ENCODE peak calls at places on chromosomes 11 and 22, in nine cellular contexts. Z, L, T, U, M, X, D, I and A are unnamed samples.

GRCh38 chr11:64564947-64565889 is 25.8 kb upstream of the SLC22A12 start:
- DNase-seq in Z (no peak), L (peak; percentile 59), T (no peak), U (no peak), M (no peak), X (no peak), D (no peak), I (no peak), A (no peak)

GRCh38 chr11:120217941-120218694 is 7.3 kb downstream of the OAF start:
- DNase-seq in Z (no peak), L (no peak), T (no peak), U (no peak), M (no peak), X (no peak), D (no peak), I (no peak), A (no peak)

GRCh38 chr11:65417221-65417701 is 5.3 kb upstream of the NEAT1 start:
- DNase-seq in Z (no peak), L (peak; percentile 56), T (no peak), U (peak; percentile 5), M (no peak), X (no peak), D (peak; percentile 78), I (peak; percentile 92), A (no peak)

GRCh38 chr11:83042966-83043711 is 28.6 kb downstream of the RAB30 start:
- DNase-seq in Z (peak; percentile 73), L (no peak), T (no peak), U (peak; percentile 68), M (peak; percentile 38), X (no peak), D (no peak), I (no peak), A (no peak)

GRCh38 chr22:34645375-34645774 is 420.6 kb upstream of the ISX start:
- DNase-seq in Z (no peak), L (no peak), T (no peak), U (no peak), M (no peak), X (no peak), D (no peak), I (no peak), A (no peak)

GRCh38 chr22:20026204-20026908 is 5.4 kb downstream of the TANGO2 start:
- DNase-seq in Z (no peak), L (peak; percentile 23), T (no peak), U (no peak), M (no peak), X (no peak), D (peak; percentile 28), I (no peak), A (no peak)

GRCh38 chr11:101516546-101516945 is 67.3 kb downstream of the TRPC6 start:
- DNase-seq in Z (no peak), L (no peak), T (no peak), U (no peak), M (no peak), X (peak; percentile 7), D (no peak), I (no peak), A (no peak)

GRCh38 chr11:126589492-126589803 is 234.0 kb downstream of the ST3GAL4 start:
- DNase-seq in Z (peak; percentile 23), L (no peak), T (no peak), U (no peak), M (peak; percentile 12), X (no peak), D (no peak), I (no peak), A (no peak)

GRCh38 chr11:30706276-30706675 is 120.1 kb upstream of the MPPED2 start:
- DNase-seq in Z (no peak), L (no peak), T (no peak), U (no peak), M (no peak), X (no peak), D (no peak), I (no peak), A (no peak)

GRCh38 chr22:42595434-42595833 is 19.2 kb downstream of the POLDIP3 start:
- DNase-seq in Z (no peak), L (no peak), T (no peak), U (no peak), M (no peak), X (no peak), D (no peak), I (no peak), A (no peak)

GRCh38 chr11:59550368-59550841 is 39.1 kb downstream of the OR4D9 start:
- DNase-seq in Z (peak; percentile 95), L (peak; percentile 90), T (peak; percentile 77), U (peak; percentile 95), M (peak; percentile 97), X (peak; percentile 84), D (peak; percentile 84), I (peak; percentile 94), A (peak; percentile 92)

GRCh38 chr11:77111277-77111676 is 8.6 kb downstream of the OMP start:
- DNase-seq in Z (no peak), L (no peak), T (no peak), U (no peak), M (peak; percentile 52), X (no peak), D (no peak), I (no peak), A (no peak)

GRCh38 chr22:25777870-25778269 is 35.9 kb downstream of the MYO18B start:
- DNase-seq in Z (peak; percentile 46), L (no peak), T (no peak), U (peak; percentile 49), M (peak; percentile 68), X (peak; percentile 17), D (peak; percentile 35), I (no peak), A (no peak)
- TF ChIP-seq CTCF in Z (peak; percentile 41), L (peak; percentile 41), T (no peak), U (peak; percentile 61), M (peak; percentile 47), X (no peak), D (peak; percentile 14), I (no peak), A (peak; percentile 62)

GRCh38 chr11:121476379-121477032 is 23.7 kb upstream of the SORL1-AS1 start:
- DNase-seq in Z (peak; percentile 92), L (no peak), T (no peak), U (no peak), M (no peak), X (no peak), D (no peak), I (peak; percentile 18), A (no peak)

GRCh38 chr11:121479839-121480238 is 27.1 kb upstream of the SORL1-AS1 start:
- DNase-seq in Z (no peak), L (no peak), T (no peak), U (no peak), M (no peak), X (no peak), D (no peak), I (no peak), A (no peak)

GRCh38 chr11:121479355-121479754 is 26.6 kb upstream of the SORL1-AS1 start:
- DNase-seq in Z (no peak), L (no peak), T (no peak), U (no peak), M (no peak), X (peak; percentile 18), D (no peak), I (no peak), A (no peak)

GRCh38 chr11:121478226-121478894 is 25.6 kb upstream of the SORL1-AS1 start:
- DNase-seq in Z (peak; percentile 81), L (no peak), T (no peak), U (no peak), M (no peak), X (no peak), D (no peak), I (peak; percentile 28), A (no peak)

DNA sequence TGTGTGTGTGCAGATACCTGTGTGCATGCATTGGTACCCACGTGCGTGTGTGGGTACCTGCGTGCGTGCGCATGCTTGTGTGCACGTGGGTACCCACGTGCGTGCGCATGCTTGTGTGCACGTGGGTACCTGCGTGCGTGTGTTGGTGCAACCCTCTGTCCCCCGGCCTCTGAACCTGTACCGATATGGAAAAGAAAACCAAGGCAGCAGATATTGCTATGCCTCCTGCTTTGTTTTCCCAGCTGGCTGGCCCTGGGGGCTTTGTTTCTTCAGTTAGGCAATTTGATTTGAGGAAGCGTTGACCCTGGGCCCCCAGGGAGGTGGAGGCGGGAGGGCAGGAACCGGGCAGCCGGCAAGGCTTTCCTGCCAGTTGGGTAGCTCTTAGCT is 26.1 kb upstream of the SORL1-AS1 start:
- DNase-seq in Z (no peak), L (no peak), T (no peak), U (no peak), M (no peak), X (peak; percentile 17), D (no peak), I (no peak), A (no peak)
- TF ChIP-seq CTCF in Z (no peak), L (no peak), T (no peak), U (no peak), M (no peak), X (no peak), D (no peak), I (no peak), A (no peak)

GRCh38 chr11:85723088-85723487 is 37.1 kb upstream of the CCDC89 start:
- DNase-seq in Z (peak; percentile 46), L (no peak), T (no peak), U (no peak), M (no peak), X (no peak), D (no peak), I (no peak), A (no peak)

GRCh38 chr11:85724750-85725465 is 38.9 kb upstream of the CCDC89 start:
- DNase-seq in Z (no peak), L (no peak), T (no peak), U (no peak), M (no peak), X (no peak), D (no peak), I (no peak), A (no peak)

GRCh38 chr11:85721191-85721590 is 35.2 kb upstream of the CCDC89 start:
- DNase-seq in Z (no peak), L (no peak), T (no peak), U (peak; percentile 66), M (no peak), X (no peak), D (no peak), I (no peak), A (no peak)

DNA sequence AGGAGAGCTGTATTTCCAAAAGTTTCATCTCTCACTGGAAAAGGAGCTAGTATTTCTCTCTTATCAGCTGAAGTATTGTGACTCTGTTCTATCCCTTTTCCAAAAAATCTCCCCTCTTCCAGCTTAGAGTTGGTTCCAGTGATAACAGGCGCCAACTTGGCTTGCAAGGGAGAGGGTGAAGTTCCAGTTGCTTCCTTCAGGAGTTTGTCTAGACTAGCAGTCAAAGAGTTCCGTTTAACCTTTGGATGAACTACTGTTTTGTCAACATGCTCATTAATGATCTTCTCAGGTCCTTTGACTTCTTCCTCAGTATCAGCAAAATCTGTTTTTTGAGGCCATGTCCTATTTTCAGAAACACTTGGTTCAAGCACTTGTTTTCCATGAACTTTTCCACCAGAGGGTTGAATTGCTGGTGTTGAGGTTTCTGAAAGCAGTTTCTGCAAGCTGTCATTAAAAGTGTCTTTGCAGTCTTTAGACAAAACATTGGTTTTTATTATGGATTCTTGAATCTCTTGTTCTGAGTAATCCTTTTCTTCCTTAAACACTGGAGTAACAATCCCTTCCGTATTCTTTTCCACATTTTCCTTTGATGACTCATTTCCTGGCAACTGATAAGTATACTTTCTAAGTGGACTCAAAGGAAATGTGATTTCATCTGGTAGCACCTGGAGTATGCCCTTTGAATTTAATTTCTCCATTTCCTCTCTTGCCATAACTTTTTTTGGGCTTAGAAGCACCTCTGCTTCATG is 39.7 kb upstream of the CCDC89 start:
- DNase-seq in Z (peak; percentile 93), L (no peak), T (no peak), U (peak; percentile 92), M (peak; percentile 92), X (no peak), D (no peak), I (no peak), A (no peak)
- TF ChIP-seq CTCF in Z (no peak), L (no peak), T (no peak), U (no peak), M (peak; percentile 5), X (peak; percentile 15), D (peak; percentile 4), I (no peak), A (peak; percentile 36)

GRCh38 chr22:41534219-41534618 is 10.1 kb downstream of the POLR3H start:
- DNase-seq in Z (no peak), L (no peak), T (no peak), U (no peak), M (no peak), X (no peak), D (no peak), I (no peak), A (no peak)
- TF ChIP-seq CTCF in Z (no peak), L (no peak), T (no peak), U (no peak), M (no peak), X (no peak), D (no peak), I (no peak), A (no peak)